ENCODE peak calls at places on chromosome X, in four cellular contexts. T is tibial artery; J is CD8-positive, alpha-beta T cell; K is lower lobe of right lung. Y is an unnamed sample.

GRCh38 chrX:11531226-11531625 is 134.5 kb downstream of the ARHGAP6 start:
- DNase-seq in T (no peak), J (no peak), K (no peak), Y (no peak)

GRCh38 chrX:24498181-24498580 is 33.1 kb downstream of the PDK3 start:
- DNase-seq in T (peak; percentile 66), J (peak; percentile 22), K (no peak), Y (no peak)

GRCh38 chrX:136616987-136617685 is 30.8 kb upstream of the CD40LG start:
- DNase-seq in T (no peak), J (no peak), K (no peak), Y (no peak)

GRCh38 chrX:70168238-70169188 is 8.8 kb upstream of the DGAT2L6 start:
- DNase-seq in T (no peak), J (no peak), K (no peak), Y (no peak)

GRCh38 chrX:94107981-94108380 is 434.0 kb downstream of the FAM133A start:
- DNase-seq in T (no peak), J (no peak), K (no peak), Y (no peak)

GRCh38 chrX:44621088-44621487 is 78.4 kb upstream of the FUNDC1 start:
- DNase-seq in T (no peak), J (no peak), K (no peak), Y (no peak)

GRCh38 chrX:139766545-139766983 is 58.6 kb upstream of the MCF2 start:
- DNase-seq in T (no peak), J (peak; percentile 23), K (no peak), Y (no peak)

GRCh38 chrX:49186125-49187027 is at the start of gene PRICKLE3:
- DNase-seq in T (peak; percentile 92), J (peak; percentile 72), K (peak; percentile 92), Y (peak; percentile 51)

GRCh38 chrX:41824551-41824950 is 98.8 kb downstream of the CASK start:
- DNase-seq in T (no peak), J (no peak), K (no peak), Y (no peak)

GRCh38 chrX:45006002-45006800 is 133.2 kb downstream of the KDM6A start:
- DNase-seq in T (no peak), J (no peak), K (no peak), Y (no peak)

GRCh38 chrX:39855748-39856129 is 242.0 kb downstream of the BCOR start:
- DNase-seq in T (no peak), J (peak; percentile 75), K (no peak), Y (no peak)

GRCh38 chrX:41522071-41522470 is 74.9 kb downstream of the NYX start:
- DNase-seq in T (no peak), J (no peak), K (no peak), Y (no peak)

GRCh38 chrX:129961180-129962083 is 21.0 kb upstream of the BCORL1 start:
- DNase-seq in T (no peak), J (peak; percentile 67), K (peak; percentile 87), Y (peak; percentile 27)

GRCh38 chrX:134571831-134572230 is 86.4 kb downstream of the PLAC1 start:
- DNase-seq in T (no peak), J (no peak), K (no peak), Y (no peak)

GRCh38 chrX:50905334-50905733 is 5.2 kb upstream of the BMP15 start:
- DNase-seq in T (no peak), J (no peak), K (no peak), Y (no peak)

GRCh38 chrX:112695494-112695893 is 15.8 kb upstream of the LHFPL1 start:
- DNase-seq in T (no peak), J (no peak), K (no peak), Y (no peak)

GRCh38 chrX:18194688-18195087 is 26.0 kb downstream of the BEND2 start:
- DNase-seq in T (no peak), J (no peak), K (no peak), Y (no peak)

GRCh38 chrX:55161581-55161980 is 58.6 kb upstream of the PAGE5 start:
- DNase-seq in T (no peak), J (no peak), K (no peak), Y (no peak)

GRCh38 chrX:20547649-20548051 is 280.9 kb upstream of the RPS6KA3 start:
- DNase-seq in T (peak; percentile 79), J (no peak), K (no peak), Y (no peak)

GRCh38 chrX:24241822-24242648 is 71.8 kb downstream of the SUPT20HL2 start:
- DNase-seq in T (no peak), J (no peak), K (no peak), Y (no peak)

GRCh38 chrX:111869639-111870034 is 6.3 kb upstream of the TRPC5OS start:
- DNase-seq in T (no peak), J (no peak), K (no peak), Y (peak; percentile 24)

GRCh38 chrX:100622989-100623388 is 13.6 kb downstream of the TSPAN6 start:
- DNase-seq in T (no peak), J (no peak), K (no peak), Y (no peak)

GRCh38 chrX:115023811-115024210 is 6.4 kb upstream of the IL13RA2 start:
- DNase-seq in T (no peak), J (no peak), K (no peak), Y (no peak)

GRCh38 chrX:122196338-122196737 is 987.7 kb upstream of the GRIA3 start:
- DNase-seq in T (no peak), J (no peak), K (no peak), Y (no peak)

GRCh38 chrX:134172588-134173259 is 64.3 kb upstream of the CCDC160 start:
- DNase-seq in T (peak; percentile 54), J (peak; percentile 38), K (peak; percentile 48), Y (peak; percentile 12)

GRCh38 chrX:19707472-19707871 is 179.9 kb downstream of the SH3KBP1 start:
- DNase-seq in T (no peak), J (no peak), K (no peak), Y (no peak)

GRCh38 chrX:147550217-147550616 is 361.5 kb upstream of the FMR1 start:
- DNase-seq in T (no peak), J (no peak), K (no peak), Y (no peak)

GRCh38 chrX:10050481-10050880 is 83.3 kb downstream of the CLDN34 start:
- DNase-seq in T (no peak), J (no peak), K (peak; percentile 51), Y (no peak)

GRCh38 chrX:68989865-68990606 is 161.2 kb downstream of the EFNB1 start:
- DNase-seq in T (no peak), J (no peak), K (no peak), Y (peak; percentile 51)

GRCh38 chrX:103919336-103919682 is 43.1 kb upstream of the TMSB15B start:
- DNase-seq in T (no peak), J (no peak), K (no peak), Y (no peak)

GRCh38 chrX:131626681-131627296 is 82.9 kb downstream of the OR13H1 start:
- DNase-seq in T (no peak), J (no peak), K (no peak), Y (no peak)

GRCh38 chrX:101485212-101486064 is at the start of gene ARMCX4:
- DNase-seq in T (peak; percentile 67), J (peak; percentile 16), K (peak; percentile 55), Y (peak; percentile 38)

GRCh38 chrX:16712116-16712824 is at the start of gene CTPS2:
- DNase-seq in T (peak; percentile 80), J (peak; percentile 42), K (peak; percentile 77), Y (peak; percentile 64)
- TF ChIP-seq CTCF in T (no peak), J (no peak), K (peak; percentile 10), Y (peak; percentile 32)

GRCh38 chrX:109638158-109638557 is 13.2 kb upstream of the KCNE5 start:
- DNase-seq in T (no peak), J (no peak), K (no peak), Y (no peak)

GRCh38 chrX:109629310-109629709 is 4.3 kb upstream of the KCNE5 start:
- DNase-seq in T (no peak), J (no peak), K (no peak), Y (no peak)

GRCh38 chrX:109635151-109635550 is 10.2 kb upstream of the KCNE5 start:
- DNase-seq in T (no peak), J (no peak), K (no peak), Y (no peak)

DNA sequence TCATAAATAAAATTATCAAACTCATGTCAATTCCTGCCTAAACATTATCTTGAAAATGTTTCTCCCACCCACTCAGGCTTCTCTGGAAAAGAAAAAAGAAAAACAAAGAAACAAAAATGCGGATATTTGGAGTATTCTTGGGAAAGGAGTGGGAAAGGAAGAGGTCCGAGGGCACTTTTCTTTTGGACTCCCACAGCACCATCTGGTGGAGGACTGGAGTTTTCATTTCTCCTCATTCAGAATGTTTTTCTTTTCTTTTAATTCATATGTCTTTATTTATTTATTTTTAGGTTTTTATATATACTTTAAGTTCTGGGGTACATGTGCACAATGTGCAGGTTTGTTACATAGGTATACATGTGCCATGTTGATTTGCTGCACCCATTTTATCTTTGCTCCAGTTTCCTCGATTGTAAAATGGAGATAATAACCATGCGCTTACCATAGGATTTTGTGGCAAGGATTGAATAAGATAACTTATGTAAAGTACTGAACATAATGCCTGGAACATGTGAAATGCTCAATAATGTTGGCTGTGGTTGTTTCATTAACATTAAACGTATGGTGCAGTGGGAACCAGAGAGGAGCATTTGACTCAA is 8.0 kb upstream of the KCNE5 start:
- DNase-seq in T (no peak), J (no peak), K (no peak), Y (peak; percentile 18)
- TF ChIP-seq CTCF in T (peak; percentile 8), J (no peak), K (peak; percentile 32), Y (peak; percentile 89)

GRCh38 chrX:1748408-1748807 is 133.5 kb downstream of the ASMT start:
- DNase-seq in T (no peak), J (no peak), K (no peak), Y (no peak)

GRCh38 chrX:1751781-1752180 is 136.9 kb downstream of the ASMT start:
- DNase-seq in T (no peak), J (no peak), K (no peak), Y (no peak)

GRCh38 chrX:1754077-1754476 is 139.2 kb downstream of the ASMT start:
- DNase-seq in T (no peak), J (no peak), K (no peak), Y (no peak)

GRCh38 chrX:1750267-1750666 is 135.4 kb downstream of the ASMT start:
- DNase-seq in T (no peak), J (no peak), K (no peak), Y (no peak)

DNA sequence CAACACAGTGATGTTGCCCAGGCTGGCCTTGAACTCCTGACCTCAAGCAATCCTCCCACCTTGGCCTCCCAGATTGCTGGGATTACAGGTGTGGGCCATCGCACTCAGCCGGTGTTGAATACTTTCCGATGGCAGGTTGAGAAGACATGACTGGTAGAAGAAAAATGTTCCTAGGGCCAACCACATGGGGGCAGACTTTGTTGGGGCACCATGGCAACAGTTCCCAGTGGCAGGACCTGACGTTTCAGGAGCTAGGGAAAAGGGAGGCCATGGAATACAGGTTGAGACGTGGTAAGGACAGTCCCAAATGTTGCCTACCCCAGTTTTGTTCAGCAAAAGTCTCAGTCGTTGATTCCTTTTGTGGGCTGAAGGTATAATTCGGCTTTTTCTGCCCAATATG is 134.6 kb downstream of the ASMT start:
- DNase-seq in T (no peak), J (no peak), K (no peak), Y (no peak)
- TF ChIP-seq CTCF in T (no peak), J (no peak), K (no peak), Y (no peak)

DNA sequence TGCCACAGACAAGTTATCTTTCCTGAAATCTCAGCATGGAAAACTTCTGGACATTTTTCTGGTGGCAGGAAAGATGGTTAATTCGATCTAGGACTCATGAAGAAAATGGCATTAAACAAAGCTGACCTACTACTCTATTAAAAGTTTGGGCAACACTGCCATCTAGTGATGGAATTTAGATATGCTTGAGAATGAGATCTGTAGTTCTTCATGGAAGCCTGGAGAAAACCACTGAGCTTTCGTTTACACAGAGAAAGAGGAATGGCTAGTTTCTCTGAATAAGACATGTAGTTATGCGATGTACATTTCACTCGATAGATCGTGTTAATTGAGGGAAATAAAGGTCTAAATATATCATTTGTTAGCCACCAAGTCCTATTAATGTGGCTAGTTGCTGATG is 51.7 kb upstream of the CHRDL1 start:
- DNase-seq in T (no peak), J (no peak), K (no peak), Y (peak; percentile 14)
- TF ChIP-seq CTCF in T (peak; percentile 42), J (peak; percentile 49), K (peak; percentile 51), Y (peak; percentile 80)